ENCODE peak calls at places on chromosomes 16 and 17, in seven cellular contexts. O is PC-9, F is cardiac muscle cell, H is mucosa of descending colon, T is ascending aorta, U is psoas muscle, N is heart right ventricle. E is an unnamed sample. For H3K4me1, the result is how much of the 10 kb centered on the place peaks cover.

GRCh38 chr16:49543315-49543946 is 169.8 kb downstream of the C16orf78 start:
- DNase-seq in O (no peak), F (peak), H (no peak), T (no peak), U (peak), N (no peak), E (no peak)

GRCh38 chr17:4490109-4490591 is 8.5 kb upstream of the SPNS2 start:
- DNase-seq in O (peak), F (no peak), H (no peak), T (no peak), U (no peak), N (no peak), E (no peak)

GRCh38 chr16:77439106-77439505 is 4.3 kb upstream of the ADAMTS18 start:
- DNase-seq in O (no peak), F (peak), H (no peak), T (no peak), U (no peak), N (no peak), E (no peak)

GRCh38 chr17:78991017-78991783 is 11.5 kb upstream of the LGALS3BP start:
- DNase-seq in O (no peak), F (no peak), H (no peak), T (peak), U (no peak), N (peak), E (no peak)

GRCh38 chr16:9099131-9099625 is 7.7 kb downstream of the HAPSTR1 start:
- DNase-seq in O (no peak), F (no peak), H (peak), T (no peak), U (no peak), N (no peak), E (no peak)

GRCh38 chr17:81030726-81031570 is 4.0 kb upstream of the BAIAP2 start:
- DNase-seq in O (no peak), F (no peak), H (peak), T (no peak), U (peak), N (no peak), E (no peak)

GRCh38 chr17:4525691-4526397 is 27.2 kb downstream of the SPNS2 start:
- DNase-seq in O (no peak), F (no peak), H (no peak), T (no peak), U (no peak), N (no peak), E (no peak)

GRCh38 chr16:20744922-20745440 is 3.4 kb upstream of the THUMPD1 start:
- DNase-seq in O (no peak), F (no peak), H (no peak), T (no peak), U (no peak), N (no peak), E (no peak)

GRCh38 chr17:28735242-28735722 is 6.7 kb downstream of the NEK8 start:
- DNase-seq in O (peak), F (no peak), H (no peak), T (no peak), U (no peak), N (no peak), E (no peak)

GRCh38 chr16:90046971-90047713 is 27.9 kb upstream of the DBNDD1 start:
- DNase-seq in O (peak), F (peak), H (peak), T (peak), U (peak), N (peak), E (no peak)

GRCh38 chr17:82859431-82860403 is 19.9 kb upstream of the ZNF750 start:
- DNase-seq in O (peak), F (peak), H (no peak), T (no peak), U (peak), N (no peak), E (no peak)

GRCh38 chr16:85173981-85174751 is 61.9 kb upstream of the CIBAR2 start:
- DNase-seq in O (peak), F (peak), H (peak), T (peak), U (peak), N (no peak), E (no peak)

GRCh38 chr17:19539040-19539399 is 5.4 kb downstream of the SLC47A1 start:
- DNase-seq in O (no peak), F (no peak), H (no peak), T (no peak), U (peak), N (no peak), E (no peak)

GRCh38 chr17:78707016-78707415 is 75.1 kb downstream of the CYTH1 start:
- DNase-seq in O (no peak), F (no peak), H (no peak), T (no peak), U (no peak), N (no peak), E (no peak)

GRCh38 chr16:75116081-75116910 is at the start of gene LDHD:
- DNase-seq in O (peak), F (peak), H (peak), T (peak), U (peak), N (peak), E (peak)

GRCh38 chr17:73309727-73310555 is 1.9 kb downstream of the CDC42EP4 start:
- DNase-seq in O (no peak), F (no peak), H (peak), T (no peak), U (no peak), N (no peak), E (no peak)

GRCh38 chr17:33682622-33683021 is 389.5 kb upstream of the ASIC2 start:
- DNase-seq in O (no peak), F (no peak), H (no peak), T (no peak), U (no peak), N (no peak), E (no peak)

GRCh38 chr17:12406623-12407228 is 259.0 kb upstream of the MYOCD start:
- DNase-seq in O (no peak), F (no peak), H (no peak), T (no peak), U (no peak), N (no peak), E (no peak)

GRCh38 chr16:48054881-48055601 is 100.8 kb downstream of the ABCC12 start:
- DNase-seq in O (peak), F (peak), H (peak), T (no peak), U (peak), N (peak), E (peak)

GRCh38 chr16:50627419-50627818 is 53.7 kb downstream of the SNX20 start:
- DNase-seq in O (no peak), F (peak), H (peak), T (peak), U (no peak), N (peak), E (no peak)

GRCh38 chr17:8803531-8804416 is 4.6 kb upstream of the MFSD6L start:
- DNase-seq in O (peak), F (peak), H (no peak), T (no peak), U (no peak), N (no peak), E (no peak)

GRCh38 chr16:85436207-85436606 is 176.9 kb upstream of the GSE1 start:
- DNase-seq in O (no peak), F (no peak), H (no peak), T (no peak), U (no peak), N (no peak), E (no peak)

GRCh38 chr16:77225182-77225581 is 26.0 kb downstream of the SYCE1L start:
- DNase-seq in O (no peak), F (no peak), H (no peak), T (no peak), U (no peak), N (no peak), E (no peak)

GRCh38 chr16:84088695-84089395 is 27.9 kb downstream of the MBTPS1 start:
- DNase-seq in O (no peak), F (no peak), H (peak), T (no peak), U (no peak), N (peak), E (peak)

GRCh38 chr17:49901460-49902331 is 53.8 kb upstream of the TAC4 start:
- DNase-seq in O (peak), F (peak), H (no peak), T (no peak), U (no peak), N (no peak), E (no peak)

GRCh38 chr16:7345423-7345822 is 12.8 kb downstream of the RBFOX1 start:
- DNase-seq in O (no peak), F (no peak), H (no peak), T (no peak), U (no peak), N (peak), E (no peak)

GRCh38 chr17:5050281-5050680 is 15.1 kb upstream of the SLC52A1 start:
- DNase-seq in O (no peak), F (no peak), H (no peak), T (no peak), U (no peak), N (no peak), E (no peak)

GRCh38 chr17:78185981-78186688 is 717 bp downstream of the TK1 start:
- DNase-seq in O (peak), F (no peak), H (peak), T (no peak), U (peak), N (peak), E (no peak)

GRCh38 chr17:73317554-73318426 is 6.0 kb upstream of the CDC42EP4 start:
- DNase-seq in O (no peak), F (no peak), H (no peak), T (no peak), U (no peak), N (no peak), E (no peak)

GRCh38 chr17:19012171-19013080 is 7.9 kb upstream of the FAM83G start:
- DNase-seq in O (no peak), F (no peak), H (no peak), T (no peak), U (peak), N (no peak), E (no peak)

DNA sequence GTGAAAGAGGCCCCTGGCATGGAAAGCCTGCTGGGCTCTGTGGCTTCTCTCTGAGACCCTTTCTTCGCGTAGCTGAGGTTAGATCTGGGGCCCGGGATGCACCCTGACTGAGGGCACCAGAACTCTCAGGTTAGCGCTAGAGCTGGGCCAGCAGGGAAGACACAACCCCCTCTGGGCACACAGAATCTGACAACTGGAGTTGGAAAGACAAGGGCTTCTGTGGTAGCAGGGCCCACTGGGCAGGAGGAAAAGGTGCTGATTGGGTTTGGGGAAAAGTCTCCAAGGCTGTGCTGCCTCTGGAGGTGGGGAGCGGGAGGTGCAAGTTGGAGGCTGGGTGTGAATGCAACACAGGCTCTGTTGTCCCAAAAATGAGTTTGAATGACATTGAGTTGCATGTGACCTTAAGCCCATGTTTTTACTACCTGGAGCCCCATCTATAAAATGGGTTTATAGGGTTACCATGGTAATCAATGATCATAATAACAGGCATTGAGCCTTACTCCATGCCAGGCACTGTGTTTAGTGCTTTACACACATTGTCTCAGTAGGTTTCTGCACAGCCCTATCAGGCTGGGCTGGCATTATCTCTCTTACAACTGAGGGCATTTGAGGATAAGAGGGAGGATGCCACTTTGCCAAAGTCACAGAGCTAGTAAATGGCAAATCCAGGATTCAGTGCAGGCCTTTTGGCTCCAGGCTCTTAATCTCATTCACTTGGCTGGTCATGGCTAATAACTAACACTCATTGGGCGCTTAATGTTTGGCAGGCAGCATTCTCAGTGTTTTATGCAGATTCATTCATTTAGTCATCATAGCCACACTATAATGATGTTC is 9.5 kb upstream of the IGFBP4 start:
- DNase-seq in O (no peak), F (no peak), H (no peak), T (peak), U (no peak), N (no peak), E (peak)
- TF ChIP-seq CTCF in O (peak), F (peak), H (peak), T (peak), U (peak), N (peak), E (peak)

GRCh38 chr16:78746718-78747117 is 647.3 kb downstream of the WWOX start:
- DNase-seq in O (no peak), F (no peak), H (no peak), T (no peak), U (no peak), N (no peak), E (no peak)

GRCh38 chr16:78744099-78744498 is 644.6 kb downstream of the WWOX start:
- DNase-seq in O (no peak), F (no peak), H (no peak), T (no peak), U (no peak), N (no peak), E (no peak)

GRCh38 chr16:78743556-78743955 is 644.1 kb downstream of the WWOX start:
- DNase-seq in O (no peak), F (no peak), H (no peak), T (no peak), U (no peak), N (no peak), E (no peak)

GRCh38 chr16:78745491-78746019 is 646.1 kb downstream of the WWOX start:
- DNase-seq in O (no peak), F (no peak), H (peak), T (no peak), U (no peak), N (no peak), E (no peak)

DNA sequence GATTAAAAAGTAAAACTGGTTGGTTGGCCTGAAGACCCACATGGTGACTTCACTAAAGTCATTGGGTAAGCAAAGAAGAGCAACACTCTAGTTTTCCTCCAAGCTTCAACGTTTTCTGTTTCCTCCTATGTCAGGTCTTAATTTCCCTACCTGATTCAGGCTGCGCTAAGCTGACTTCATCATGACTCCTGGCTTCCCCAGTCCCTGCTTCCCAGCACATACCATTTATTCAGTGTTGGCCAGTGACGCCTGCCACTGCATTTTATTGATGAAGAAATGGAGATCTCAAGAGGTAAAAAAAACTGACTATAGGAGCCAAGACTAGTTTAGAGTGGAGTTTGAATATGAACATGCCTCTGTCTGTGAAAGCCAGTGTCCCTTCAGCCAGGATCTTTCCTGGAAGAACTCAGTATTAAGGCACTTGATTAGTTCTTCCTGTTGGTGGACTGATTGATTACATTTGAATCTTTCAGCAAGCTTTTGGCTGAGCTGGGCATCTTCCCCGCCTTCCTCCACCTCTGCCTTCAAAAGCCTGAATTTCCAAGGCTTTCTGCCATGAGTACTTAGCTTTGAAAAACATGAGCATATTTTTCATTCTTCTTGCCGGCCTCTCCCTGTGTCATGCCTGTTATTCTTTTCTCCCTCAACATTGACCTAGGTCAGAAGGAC is 645.5 kb downstream of the WWOX start:
- DNase-seq in O (no peak), F (no peak), H (no peak), T (no peak), U (no peak), N (no peak), E (no peak)
- H3K4me1 ChIP-seq in O (under half), F (under half), H (under half), T (under half), U (under half), N (under half), E (under half)

DNA sequence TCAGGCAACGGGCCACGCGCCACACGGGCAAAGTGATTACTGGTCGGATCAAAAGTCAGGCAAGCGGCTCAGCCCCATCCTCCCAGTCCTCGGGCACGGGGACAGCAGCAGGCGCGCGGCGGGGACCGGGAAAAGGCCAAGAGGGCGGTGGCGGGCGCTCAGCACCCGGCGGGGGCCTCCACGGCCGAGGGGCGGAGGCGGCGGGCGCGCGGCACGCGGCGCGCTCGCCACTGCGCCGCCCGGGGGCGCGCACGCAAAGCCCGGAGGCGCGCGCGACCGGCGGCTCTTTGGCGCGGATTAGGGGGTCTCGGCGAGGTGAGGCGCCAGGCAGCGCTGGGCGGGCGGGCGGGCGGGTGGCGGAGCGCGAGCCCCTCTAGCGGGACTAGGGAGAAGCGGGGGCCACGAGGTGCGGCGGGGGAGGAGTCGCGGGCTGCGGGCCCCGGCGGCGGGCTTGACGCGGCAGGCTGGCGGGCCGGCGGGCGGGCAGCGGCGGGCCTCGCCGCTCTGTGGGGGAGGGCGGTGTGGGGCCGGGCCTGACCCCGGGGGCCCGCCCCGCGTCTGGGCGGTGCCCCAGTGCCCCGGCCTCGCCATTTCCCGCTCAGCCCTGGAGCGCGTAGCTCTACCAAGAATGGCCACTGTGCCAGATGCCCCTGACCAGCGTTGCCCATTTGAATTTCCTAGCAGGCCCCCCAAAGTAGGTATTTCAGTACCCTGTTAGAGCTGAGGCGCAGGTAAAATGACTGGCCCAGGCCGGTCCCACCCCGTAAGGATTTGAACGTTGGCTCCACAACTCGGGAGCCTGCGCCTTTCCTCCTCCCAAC is at the start of the genes ACACA and TADA2A:
- DNase-seq in O (peak), F (peak), H (peak), T (peak), U (peak), N (peak), E (peak)
- TF ChIP-seq CTCF in O (peak), F (no peak), H (no peak), T (no peak), U (no peak), N (no peak), E (peak)

GRCh38 chr17:48178327-48178726 is 70.8 kb downstream of the SNX11 start:
- DNase-seq in O (no peak), F (no peak), H (no peak), T (no peak), U (no peak), N (no peak), E (no peak)
- H3K4me1 ChIP-seq in O (under half), F (under half), H (under half), T (under half), U (under half), N (under half), E (under half)

GRCh38 chr16:27748868-27749546 is 199.1 kb downstream of the KATNIP start:
- DNase-seq in O (peak), F (peak), H (peak), T (no peak), U (no peak), N (no peak), E (no peak)
- TF ChIP-seq CTCF in O (no peak), F (peak), H (peak), T (no peak), U (no peak), N (peak), E (no peak)

GRCh38 chr17:75477493-75477862 is 21.0 kb downstream of the TMEM94 start:
- DNase-seq in O (no peak), F (no peak), H (no peak), T (no peak), U (no peak), N (no peak), E (no peak)
- H3K4me1 ChIP-seq in O (under half), F (under half), H (under half), T (under half), U (half or more), N (under half), E (under half)

DNA sequence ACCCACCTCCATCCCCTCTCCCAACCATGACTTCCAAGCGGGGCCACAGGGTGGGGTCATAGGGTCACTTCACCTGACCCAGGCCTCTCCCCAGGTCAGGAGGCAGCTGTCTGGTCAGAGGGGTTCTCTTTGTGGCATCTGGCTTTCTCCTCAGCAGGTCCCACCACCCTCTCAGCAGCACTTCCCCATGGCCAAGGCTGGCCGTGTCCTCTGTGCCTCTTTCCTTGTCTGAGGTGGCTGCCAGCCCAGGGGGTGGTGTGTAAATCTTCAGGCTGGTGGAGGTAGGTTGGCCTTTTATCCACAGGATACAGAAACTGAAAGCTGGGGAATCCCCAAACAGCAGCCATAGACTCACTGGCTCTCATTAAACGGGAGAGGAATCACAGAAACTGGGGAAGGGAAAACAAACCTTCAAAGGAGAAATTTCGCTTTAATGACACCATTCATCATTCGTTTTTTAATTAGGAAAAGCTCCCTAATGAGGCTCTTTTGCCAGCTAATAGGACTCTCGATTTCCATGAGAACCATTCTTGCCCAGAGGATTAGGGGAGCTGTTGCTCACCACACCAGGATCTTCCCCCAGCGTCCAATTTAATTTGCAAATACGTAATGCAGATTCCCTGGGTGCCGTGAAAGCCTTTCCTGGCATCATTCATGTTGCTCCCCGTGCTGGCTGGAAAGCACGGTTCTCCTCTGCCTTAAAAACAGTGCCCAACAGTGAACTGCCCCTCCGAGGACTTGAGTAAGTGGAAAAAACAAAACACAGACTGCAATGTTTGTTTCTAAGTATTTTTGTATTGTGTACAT is 18.0 kb downstream of the C17orf75 start:
- DNase-seq in O (no peak), F (no peak), H (peak), T (no peak), U (no peak), N (no peak), E (peak)
- TF ChIP-seq CTCF in O (no peak), F (no peak), H (no peak), T (no peak), U (no peak), N (no peak), E (no peak)

E was measured in breast epithelium.